ENCODE peak calls at places on chromosomes 3 and 15, in four cellular contexts. O is OCI-M1, Z is AG08396, I is SW480. V is an unnamed sample.

GRCh38 chr3:140765246-140765645 is 87.4 kb downstream of the TRIM42 start:
- DNase-seq in O (no peak), Z (no peak), I (no peak), V (no peak)

GRCh38 chr3:108493862-108494261 is 16.5 kb downstream of the MYH15 start:
- DNase-seq in O (peak), Z (peak), I (peak), V (no peak)

GRCh38 chr3:134685881-134686802 is 35.3 kb upstream of the KY start:
- DNase-seq in O (no peak), Z (peak), I (no peak), V (no peak)

GRCh38 chr3:37734886-37735285 is 126.8 kb upstream of the CTDSPL start:
- DNase-seq in O (no peak), Z (no peak), I (no peak), V (no peak)

GRCh38 chr15:63469190-63469589 is 35.2 kb upstream of the USP3 start:
- DNase-seq in O (no peak), Z (no peak), I (no peak), V (no peak)

GRCh38 chr15:72203507-72203837 is 5.9 kb upstream of the GRAMD2A start:
- DNase-seq in O (no peak), Z (peak), I (no peak), V (no peak)

GRCh38 chr3:128906031-128906803 is 26.8 kb downstream of the ACAD9 start:
- DNase-seq in O (no peak), Z (no peak), I (no peak), V (no peak)

GRCh38 chr3:87206070-87206469 is 21.0 kb upstream of the CHMP2B start:
- DNase-seq in O (peak), Z (peak), I (peak), V (no peak)

GRCh38 chr3:59908280-59908679 is 858.5 kb upstream of the CFAP20DC start:
- DNase-seq in O (no peak), Z (no peak), I (no peak), V (no peak)

GRCh38 chr3:146184616-146185015 is 23.6 kb upstream of the PLOD2 start:
- DNase-seq in O (no peak), Z (no peak), I (peak), V (no peak)

GRCh38 chr3:71893702-71894479 is 108.9 kb upstream of the PROK2 start:
- DNase-seq in O (no peak), Z (no peak), I (peak), V (no peak)

GRCh38 chr3:98986073-98986472 is 84.6 kb upstream of the DCBLD2 start:
- DNase-seq in O (peak), Z (peak), I (peak), V (no peak)

GRCh38 chr3:140736863-140737460 is 59.1 kb downstream of the TRIM42 start:
- DNase-seq in O (peak), Z (peak), I (peak), V (peak)

GRCh38 chr3:72483554-72484104 is 364.6 kb downstream of the SHQ1 start:
- DNase-seq in O (no peak), Z (no peak), I (no peak), V (no peak)

GRCh38 chr3:197504239-197505191 is 51.3 kb downstream of the BDH1 start:
- DNase-seq in O (no peak), Z (no peak), I (no peak), V (no peak)

GRCh38 chr3:39166932-39167532 is 13.6 kb upstream of the CSRNP1 start:
- DNase-seq in O (peak), Z (peak), I (no peak), V (peak)

GRCh38 chr3:20107722-20108121 is 67.5 kb downstream of the KAT2B start:
- DNase-seq in O (no peak), Z (no peak), I (no peak), V (no peak)

GRCh38 chr3:30273304-30274072 is 332.9 kb upstream of the TGFBR2 start:
- DNase-seq in O (no peak), Z (no peak), I (no peak), V (no peak)

GRCh38 chr3:138678874-138679392 is 70.4 kb downstream of the FAIM start:
- DNase-seq in O (no peak), Z (no peak), I (no peak), V (no peak)

GRCh38 chr15:73171711-73172110 is 119.4 kb downstream of the NEO1 start:
- DNase-seq in O (no peak), Z (no peak), I (no peak), V (no peak)

V was measured in MV-4-11.